ENCODE peak calls at places on chromosomes 5 and 9, in ten cellular contexts. One of them, this sample, is unnamed.

GRCh38 chr9:105647595-105648349 is 14.5 kb upstream of the TAL2 start:
- DNase-seq in nephron progenitor cell: no peak
- DNase-seq in cardiac fibroblast: no peak
- DNase-seq in amniotic stem cell: no peak
- DNase-seq in progenitor cell of endocrine pancreas: no peak
- DNase-seq in Peyer's patch: no peak
- DNase-seq in pulmonary artery endothelial cell: no peak
- DNase-seq in stimulated activated naive B cell treated with anti-CD40 and anti-IgM and Interleukin-4, amounts not matched to agents 10 μg/mL and 1 μg/mL and 100 μg/mL, for 72 hours: no peak
- DNase-seq in choroid plexus epithelial cell: no peak
- DNase-seq in IMR-90: peak; percentile 16
- DNase-seq in this sample: peak; percentile 2

GRCh38 chr9:119963258-119963797 is 594.1 kb upstream of the BRINP1 start:
- DNase-seq in choroid plexus epithelial cell: peak; percentile 69
- DNase-seq in Peyer's patch: no peak
- DNase-seq in pulmonary artery endothelial cell: no peak
- DNase-seq in IMR-90: peak; percentile 78
- DNase-seq in amniotic stem cell: peak; percentile 70
- DNase-seq in cardiac fibroblast: peak; percentile 75
- DNase-seq in nephron progenitor cell: peak; percentile 7
- DNase-seq in progenitor cell of endocrine pancreas: no peak
- DNase-seq in stimulated activated naive B cell treated with anti-CD40 and anti-IgM and Interleukin-4, amounts not matched to agents 10 μg/mL and 1 μg/mL and 100 μg/mL, for 72 hours: no peak
- DNase-seq in this sample: no peak

GRCh38 chr9:18216376-18216775 is 257.6 kb upstream of the ADAMTSL1 start:
- DNase-seq in progenitor cell of endocrine pancreas: no peak
- DNase-seq in choroid plexus epithelial cell: no peak
- DNase-seq in amniotic stem cell: no peak
- DNase-seq in Peyer's patch: no peak
- DNase-seq in cardiac fibroblast: no peak
- DNase-seq in pulmonary artery endothelial cell: no peak
- DNase-seq in IMR-90: no peak
- DNase-seq in stimulated activated naive B cell treated with anti-CD40 and anti-IgM and Interleukin-4, amounts not matched to agents 10 μg/mL and 1 μg/mL and 100 μg/mL, for 72 hours: no peak
- DNase-seq in nephron progenitor cell: no peak
- DNase-seq in this sample: no peak

GRCh38 chr9:4118666-4119065 is 181.2 kb downstream of the GLIS3 start:
- DNase-seq in progenitor cell of endocrine pancreas: no peak
- DNase-seq in pulmonary artery endothelial cell: no peak
- DNase-seq in nephron progenitor cell: no peak
- DNase-seq in Peyer's patch: no peak
- DNase-seq in IMR-90: no peak
- DNase-seq in choroid plexus epithelial cell: peak; percentile 41
- DNase-seq in amniotic stem cell: no peak
- DNase-seq in stimulated activated naive B cell treated with anti-CD40 and anti-IgM and Interleukin-4, amounts not matched to agents 10 μg/mL and 1 μg/mL and 100 μg/mL, for 72 hours: no peak
- DNase-seq in cardiac fibroblast: peak; percentile 72
- DNase-seq in this sample: no peak

GRCh38 chr9:93316726-93317494 is 133.0 kb downstream of the WNK2 start:
- DNase-seq in cardiac fibroblast: no peak
- DNase-seq in IMR-90: no peak
- DNase-seq in nephron progenitor cell: no peak
- DNase-seq in choroid plexus epithelial cell: no peak
- DNase-seq in stimulated activated naive B cell treated with anti-CD40 and anti-IgM and Interleukin-4, amounts not matched to agents 10 μg/mL and 1 μg/mL and 100 μg/mL, for 72 hours: no peak
- DNase-seq in pulmonary artery endothelial cell: no peak
- DNase-seq in Peyer's patch: no peak
- DNase-seq in amniotic stem cell: no peak
- DNase-seq in progenitor cell of endocrine pancreas: no peak
- DNase-seq in this sample: no peak

GRCh38 chr9:95857122-95857521 is 18.4 kb upstream of the ERCC6L2 start:
- DNase-seq in nephron progenitor cell: peak; percentile 15
- DNase-seq in IMR-90: peak; percentile 87
- DNase-seq in stimulated activated naive B cell treated with anti-CD40 and anti-IgM and Interleukin-4, amounts not matched to agents 10 μg/mL and 1 μg/mL and 100 μg/mL, for 72 hours: no peak
- DNase-seq in choroid plexus epithelial cell: peak; percentile 96
- DNase-seq in amniotic stem cell: no peak
- DNase-seq in progenitor cell of endocrine pancreas: no peak
- DNase-seq in pulmonary artery endothelial cell: no peak
- DNase-seq in cardiac fibroblast: peak; percentile 82
- DNase-seq in Peyer's patch: no peak
- DNase-seq in this sample: no peak

GRCh38 chr9:94623253-94623652 is 16.1 kb downstream of the FBP1 start:
- DNase-seq in Peyer's patch: peak; percentile 74
- DNase-seq in amniotic stem cell: no peak
- DNase-seq in choroid plexus epithelial cell: peak; percentile 46
- DNase-seq in progenitor cell of endocrine pancreas: peak; percentile 26
- DNase-seq in nephron progenitor cell: peak; percentile 58
- DNase-seq in stimulated activated naive B cell treated with anti-CD40 and anti-IgM and Interleukin-4, amounts not matched to agents 10 μg/mL and 1 μg/mL and 100 μg/mL, for 72 hours: peak; percentile 13
- DNase-seq in pulmonary artery endothelial cell: no peak
- DNase-seq in cardiac fibroblast: peak; percentile 23
- DNase-seq in IMR-90: no peak
- DNase-seq in this sample: no peak

GRCh38 chr9:121921444-121921843 is 171.7 kb downstream of the TTLL11 start:
- DNase-seq in nephron progenitor cell: no peak
- DNase-seq in IMR-90: peak; percentile 31
- DNase-seq in stimulated activated naive B cell treated with anti-CD40 and anti-IgM and Interleukin-4, amounts not matched to agents 10 μg/mL and 1 μg/mL and 100 μg/mL, for 72 hours: no peak
- DNase-seq in choroid plexus epithelial cell: no peak
- DNase-seq in cardiac fibroblast: no peak
- DNase-seq in Peyer's patch: no peak
- DNase-seq in progenitor cell of endocrine pancreas: no peak
- DNase-seq in amniotic stem cell: no peak
- DNase-seq in pulmonary artery endothelial cell: no peak
- DNase-seq in this sample: no peak

GRCh38 chr5:81208904-81209303 is 24.2 kb upstream of the CKMT2 start:
- DNase-seq in stimulated activated naive B cell treated with anti-CD40 and anti-IgM and Interleukin-4, amounts not matched to agents 10 μg/mL and 1 μg/mL and 100 μg/mL, for 72 hours: no peak
- DNase-seq in nephron progenitor cell: no peak
- DNase-seq in progenitor cell of endocrine pancreas: no peak
- DNase-seq in choroid plexus epithelial cell: no peak
- DNase-seq in amniotic stem cell: no peak
- DNase-seq in pulmonary artery endothelial cell: no peak
- DNase-seq in Peyer's patch: no peak
- DNase-seq in IMR-90: peak; percentile 36
- DNase-seq in cardiac fibroblast: no peak
- DNase-seq in this sample: no peak

GRCh38 chr5:108681079-108681921 is 66.4 kb upstream of the FER start:
- DNase-seq in IMR-90: peak; percentile 78
- DNase-seq in nephron progenitor cell: peak; percentile 11
- DNase-seq in progenitor cell of endocrine pancreas: no peak
- DNase-seq in pulmonary artery endothelial cell: peak; percentile 20
- DNase-seq in amniotic stem cell: peak; percentile 74
- DNase-seq in cardiac fibroblast: peak; percentile 88
- DNase-seq in stimulated activated naive B cell treated with anti-CD40 and anti-IgM and Interleukin-4, amounts not matched to agents 10 μg/mL and 1 μg/mL and 100 μg/mL, for 72 hours: peak; percentile 47
- DNase-seq in choroid plexus epithelial cell: peak; percentile 91
- DNase-seq in Peyer's patch: no peak
- DNase-seq in this sample: peak; percentile 41

GRCh38 chr5:178137991-178138390 is 7.2 kb downstream of the RMND5B start:
- DNase-seq in pulmonary artery endothelial cell: no peak
- DNase-seq in IMR-90: no peak
- DNase-seq in nephron progenitor cell: no peak
- DNase-seq in cardiac fibroblast: no peak
- DNase-seq in amniotic stem cell: no peak
- DNase-seq in choroid plexus epithelial cell: no peak
- DNase-seq in stimulated activated naive B cell treated with anti-CD40 and anti-IgM and Interleukin-4, amounts not matched to agents 10 μg/mL and 1 μg/mL and 100 μg/mL, for 72 hours: no peak
- DNase-seq in progenitor cell of endocrine pancreas: no peak
- DNase-seq in Peyer's patch: no peak
- DNase-seq in this sample: no peak

GRCh38 chr5:173764321-173765029 is 123.7 kb upstream of the CPEB4 start:
- DNase-seq in choroid plexus epithelial cell: peak; percentile 98
- DNase-seq in nephron progenitor cell: peak; percentile 35
- DNase-seq in IMR-90: peak; percentile 96
- DNase-seq in progenitor cell of endocrine pancreas: no peak
- DNase-seq in Peyer's patch: peak; percentile 91
- DNase-seq in stimulated activated naive B cell treated with anti-CD40 and anti-IgM and Interleukin-4, amounts not matched to agents 10 μg/mL and 1 μg/mL and 100 μg/mL, for 72 hours: no peak
- DNase-seq in pulmonary artery endothelial cell: peak; percentile 81
- DNase-seq in amniotic stem cell: peak; percentile 76
- DNase-seq in cardiac fibroblast: peak; percentile 95
- DNase-seq in this sample: peak; percentile 73

GRCh38 chr5:106543330-106543729 is 1127.4 kb downstream of the EFNA5 start:
- DNase-seq in progenitor cell of endocrine pancreas: no peak
- DNase-seq in nephron progenitor cell: no peak
- DNase-seq in choroid plexus epithelial cell: no peak
- DNase-seq in IMR-90: no peak
- DNase-seq in stimulated activated naive B cell treated with anti-CD40 and anti-IgM and Interleukin-4, amounts not matched to agents 10 μg/mL and 1 μg/mL and 100 μg/mL, for 72 hours: no peak
- DNase-seq in cardiac fibroblast: no peak
- DNase-seq in pulmonary artery endothelial cell: no peak
- DNase-seq in amniotic stem cell: no peak
- DNase-seq in Peyer's patch: no peak
- DNase-seq in this sample: no peak

GRCh38 chr5:150114773-150115408 is 28.5 kb upstream of the CSF1R start:
- DNase-seq in pulmonary artery endothelial cell: no peak
- DNase-seq in amniotic stem cell: no peak
- DNase-seq in progenitor cell of endocrine pancreas: no peak
- DNase-seq in cardiac fibroblast: no peak
- DNase-seq in choroid plexus epithelial cell: no peak
- DNase-seq in IMR-90: no peak
- DNase-seq in nephron progenitor cell: no peak
- DNase-seq in Peyer's patch: no peak
- DNase-seq in stimulated activated naive B cell treated with anti-CD40 and anti-IgM and Interleukin-4, amounts not matched to agents 10 μg/mL and 1 μg/mL and 100 μg/mL, for 72 hours: no peak
- DNase-seq in this sample: no peak

GRCh38 chr5:14775857-14776256 is 95.7 kb downstream of the ANKH start:
- DNase-seq in stimulated activated naive B cell treated with anti-CD40 and anti-IgM and Interleukin-4, amounts not matched to agents 10 μg/mL and 1 μg/mL and 100 μg/mL, for 72 hours: no peak
- DNase-seq in nephron progenitor cell: no peak
- DNase-seq in Peyer's patch: peak; percentile 53
- DNase-seq in progenitor cell of endocrine pancreas: no peak
- DNase-seq in IMR-90: peak; percentile 42
- DNase-seq in amniotic stem cell: no peak
- DNase-seq in choroid plexus epithelial cell: no peak
- DNase-seq in pulmonary artery endothelial cell: no peak
- DNase-seq in cardiac fibroblast: peak; percentile 46
- DNase-seq in this sample: no peak

GRCh38 chr9:81492710-81493447 is 196.5 kb downstream of the TLE1 start:
- DNase-seq in progenitor cell of endocrine pancreas: no peak
- DNase-seq in choroid plexus epithelial cell: peak; percentile 98
- DNase-seq in cardiac fibroblast: peak; percentile 90
- DNase-seq in stimulated activated naive B cell treated with anti-CD40 and anti-IgM and Interleukin-4, amounts not matched to agents 10 μg/mL and 1 μg/mL and 100 μg/mL, for 72 hours: no peak
- DNase-seq in amniotic stem cell: peak; percentile 74
- DNase-seq in pulmonary artery endothelial cell: no peak
- DNase-seq in Peyer's patch: no peak
- DNase-seq in IMR-90: peak; percentile 100
- DNase-seq in nephron progenitor cell: no peak
- DNase-seq in this sample: no peak